ENCODE peak calls at places on chromosomes 2 and 18, in eight cellular contexts. X, P, A, K, V, T, F and N are unnamed samples.

GRCh38 chr2:20205915-20206524 is 18.9 kb downstream of the SDC1 start:
- DNase-seq in X (no peak), P (no peak), A (no peak), K (peak; percentile 85), V (peak; percentile 83), T (no peak), F (no peak), N (no peak)

GRCh38 chr18:59740131-59740530 is 42.9 kb upstream of the CCBE1 start:
- DNase-seq in X (no peak), P (no peak), A (no peak), K (no peak), V (no peak), T (no peak), F (no peak), N (no peak)

GRCh38 chr2:177550264-177551200 is 158.0 kb downstream of the AGPS start:
- DNase-seq in X (no peak), P (peak; percentile 31), A (no peak), K (no peak), V (no peak), T (no peak), F (no peak), N (no peak)

GRCh38 chr2:31258351-31258750 is 24.4 kb downstream of the EHD3 start:
- DNase-seq in X (no peak), P (no peak), A (no peak), K (no peak), V (no peak), T (peak; percentile 72), F (no peak), N (no peak)

GRCh38 chr2:219636144-219636915 is 8.9 kb downstream of the SLC4A3 start:
- DNase-seq in X (no peak), P (no peak), A (no peak), K (peak; percentile 45), V (no peak), T (no peak), F (no peak), N (no peak)

GRCh38 chr2:20351555-20352229 is 1.0 kb upstream of the PUM2 start:
- DNase-seq in X (peak; percentile 36), P (no peak), A (no peak), K (no peak), V (peak; percentile 60), T (peak; percentile 60), F (no peak), N (no peak)

GRCh38 chr2:158967731-158968395 is 577 bp upstream of the TANC1 start:
- DNase-seq in X (peak; percentile 30), P (peak; percentile 67), A (no peak), K (no peak), V (peak; percentile 40), T (no peak), F (no peak), N (peak; percentile 55)

GRCh38 chr18:12253517-12254136 is 534 bp upstream of the CIDEA start:
- DNase-seq in X (no peak), P (no peak), A (no peak), K (no peak), V (no peak), T (no peak), F (no peak), N (peak; percentile 68)

GRCh38 chr18:13086906-13087305 is 95.7 kb downstream of the CEP192 start:
- DNase-seq in X (no peak), P (no peak), A (no peak), K (no peak), V (no peak), T (no peak), F (no peak), N (no peak)

GRCh38 chr18:65938592-65939372 is 188.0 kb downstream of the CDH7 start:
- DNase-seq in X (no peak), P (peak; percentile 31), A (no peak), K (no peak), V (no peak), T (peak; percentile 91), F (no peak), N (no peak)

GRCh38 chr2:173347305-173348168 is 7.1 kb upstream of the CDCA7 start:
- DNase-seq in X (no peak), P (no peak), A (no peak), K (no peak), V (no peak), T (no peak), F (no peak), N (no peak)

GRCh38 chr2:238247002-238247822 is 7.4 kb upstream of the HES6 start:
- DNase-seq in X (no peak), P (no peak), A (no peak), K (peak; percentile 48), V (no peak), T (no peak), F (no peak), N (no peak)

GRCh38 chr2:55518846-55519167 is 711 bp upstream of the CFAP36 start:
- DNase-seq in X (no peak), P (peak; percentile 3), A (no peak), K (no peak), V (no peak), T (peak; percentile 61), F (no peak), N (no peak)

GRCh38 chr2:145141981-145142380 is 622.1 kb upstream of the ZEB2 start:
- DNase-seq in X (no peak), P (no peak), A (no peak), K (no peak), V (no peak), T (no peak), F (no peak), N (no peak)

GRCh38 chr2:39492095-39492590 is 55.1 kb upstream of the MAP4K3 start:
- DNase-seq in X (no peak), P (peak; percentile 97), A (no peak), K (no peak), V (no peak), T (peak; percentile 95), F (no peak), N (no peak)

GRCh38 chr2:148515976-148516375 is 128.6 kb upstream of the EPC2 start:
- DNase-seq in X (no peak), P (peak; percentile 32), A (no peak), K (no peak), V (no peak), T (no peak), F (no peak), N (no peak)

GRCh38 chr2:73852020-73852419 is 23.3 kb downstream of the STAMBP start:
- DNase-seq in X (no peak), P (peak; percentile 70), A (no peak), K (no peak), V (no peak), T (no peak), F (no peak), N (no peak)

GRCh38 chr18:55452123-55452611 is 135.8 kb downstream of the TCF4 start:
- DNase-seq in X (no peak), P (peak; percentile 12), A (no peak), K (no peak), V (no peak), T (no peak), F (no peak), N (no peak)

GRCh38 chr2:8622199-8622911 is 59.5 kb upstream of the ID2 start:
- DNase-seq in X (no peak), P (no peak), A (no peak), K (peak; percentile 28), V (no peak), T (no peak), F (no peak), N (no peak)

GRCh38 chr18:58645398-58645797 is 16.5 kb upstream of the ALPK2 start:
- DNase-seq in X (no peak), P (no peak), A (no peak), K (no peak), V (no peak), T (no peak), F (no peak), N (no peak)

DNA sequence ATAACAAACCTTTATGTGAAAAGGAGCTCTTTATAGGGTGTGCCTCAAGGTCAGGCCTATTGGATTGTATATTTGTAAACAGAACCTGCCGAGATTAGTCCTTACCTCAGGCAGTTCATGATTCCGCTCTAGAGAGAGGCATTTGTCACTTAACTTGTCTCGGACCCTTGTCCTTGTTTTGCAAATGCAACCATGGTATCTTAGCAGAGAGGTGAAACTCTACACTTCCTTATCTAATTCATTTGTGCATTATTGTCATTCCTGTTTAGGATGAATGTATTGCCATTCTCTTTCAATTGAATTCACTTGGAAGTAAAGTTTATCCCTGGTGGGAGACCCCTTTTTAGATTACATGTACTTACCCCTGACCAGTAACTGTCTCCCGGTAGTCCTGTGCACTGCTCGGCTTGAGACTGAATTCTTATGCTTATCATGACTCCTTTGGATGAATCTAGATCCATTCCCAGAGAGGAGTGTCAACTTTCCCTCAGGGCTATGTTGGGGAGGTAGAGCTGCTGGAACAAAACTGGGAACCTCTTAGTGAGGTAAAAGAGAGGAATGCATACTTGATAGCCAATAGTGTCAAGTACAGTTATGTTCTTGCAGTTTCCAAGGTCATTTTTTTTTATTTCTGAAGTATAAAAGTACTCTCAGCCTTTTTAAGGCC is 46.6 kb downstream of the SGPP2 start:
- DNase-seq in X (no peak), P (no peak), A (no peak), K (no peak), V (no peak), T (no peak), F (no peak), N (no peak)
- H3K9me3 ChIP-seq in X (no peaks in the 10 kb centered on the region), P (no peaks in the 10 kb centered on the region), A (no peaks in the 10 kb centered on the region), K (no peaks in the 10 kb centered on the region), V (no peaks in the 10 kb centered on the region), T (no peaks in the 10 kb centered on the region), F (no peaks in the 10 kb centered on the region), N (no peaks in the 10 kb centered on the region)

DNA sequence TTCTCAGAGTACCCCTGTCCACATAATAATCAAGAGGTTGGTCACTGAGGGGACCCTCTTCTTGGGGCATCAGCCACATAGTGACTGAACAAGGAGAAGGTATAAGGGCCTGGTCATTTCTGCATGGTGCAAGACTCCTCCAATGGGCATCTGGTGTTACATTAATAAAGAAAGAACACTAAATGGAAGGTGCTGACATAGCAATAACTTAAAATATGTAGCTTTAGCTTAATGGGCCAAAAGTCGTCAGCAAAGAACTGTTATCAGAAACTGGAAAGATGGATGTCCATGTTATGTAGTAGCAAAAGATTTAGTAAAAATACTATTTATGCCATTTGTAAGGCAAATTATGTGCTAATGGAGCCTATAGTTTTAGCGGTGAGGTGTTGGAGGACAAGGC is 916.5 kb upstream of the SOX11 start:
- DNase-seq in X (no peak), P (no peak), A (no peak), K (no peak), V (no peak), T (no peak), F (no peak), N (no peak)
- H3K9me3 ChIP-seq in X (no peaks in the 10 kb centered on the region), P (no peaks in the 10 kb centered on the region), A (no peaks in the 10 kb centered on the region), K (no peaks in the 10 kb centered on the region), V (no peaks in the 10 kb centered on the region), T (no peaks in the 10 kb centered on the region), F (no peaks in the 10 kb centered on the region), N (no peaks in the 10 kb centered on the region)

DNA sequence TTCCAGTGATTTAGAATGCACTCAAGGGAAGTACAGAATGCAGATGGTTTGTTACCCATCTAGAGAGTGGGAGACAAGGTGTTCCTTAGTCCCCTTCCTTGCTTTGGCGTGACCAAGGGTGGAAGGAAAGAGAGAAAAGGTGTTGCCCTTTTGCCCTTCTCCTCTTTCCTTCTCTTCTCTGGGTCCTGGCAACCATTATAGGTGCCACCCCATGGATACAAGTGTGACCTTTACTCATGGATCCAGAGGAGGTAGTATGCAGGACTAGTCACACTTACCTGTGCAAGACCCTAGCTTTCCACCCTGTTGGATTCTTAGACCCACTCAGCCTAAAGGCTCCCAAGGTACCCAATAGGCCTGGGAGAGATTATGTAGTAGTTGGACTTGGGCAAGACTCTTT is 11.6 kb upstream of the RBFA start:
- DNase-seq in X (no peak), P (peak; percentile 50), A (no peak), K (no peak), V (no peak), T (peak; percentile 70), F (no peak), N (no peak)
- H3K9me3 ChIP-seq in X (peaks cover 4% of the 10 kb centered on the region), P (no peaks in the 10 kb centered on the region), A (peaks cover 86% of the 10 kb centered on the region), K (peaks cover 73% of the 10 kb centered on the region), V (peaks cover 50% of the 10 kb centered on the region), T (peaks cover 78% of the 10 kb centered on the region), F (peaks cover 84% of the 10 kb centered on the region), N (peaks cover 89% of the 10 kb centered on the region)

GRCh38 chr2:135936524-135936923 is 48.9 kb downstream of the DARS1 start:
- DNase-seq in X (no peak), P (no peak), A (no peak), K (no peak), V (no peak), T (no peak), F (no peak), N (no peak)
- H3K9me3 ChIP-seq in X (no peaks in the 10 kb centered on the region), P (no peaks in the 10 kb centered on the region), A (no peaks in the 10 kb centered on the region), K (no peaks in the 10 kb centered on the region), V (no peaks in the 10 kb centered on the region), T (no peaks in the 10 kb centered on the region), F (no peaks in the 10 kb centered on the region), N (no peaks in the 10 kb centered on the region)